ENCODE peak calls at places on chromosomes 12 and 14, in eight cellular contexts. One of them, this sample, is unnamed.

GRCh38 chr14:75274899-75275569 is 3.6 kb upstream of the FOS start:
- DNase-seq in HCT116: no peak
- DNase-seq in hepatocyte: no peak
- DNase-seq in OCI-LY7: peak
- DNase-seq in keratinocyte: no peak
- DNase-seq in H9: no peak
- DNase-seq in mammary epithelial cell: no peak
- DNase-seq in PC-3: no peak
- DNase-seq in this sample: no peak

GRCh38 chr14:20455355-20456300 is 602 bp downstream of the APEX1 start:
- DNase-seq in HCT116: no peak
- DNase-seq in hepatocyte: peak
- DNase-seq in OCI-LY7: peak
- DNase-seq in keratinocyte: no peak
- DNase-seq in H9: no peak
- DNase-seq in mammary epithelial cell: peak
- DNase-seq in PC-3: peak
- DNase-seq in this sample: peak

GRCh38 chr12:65765436-65765813 is 58.9 kb upstream of the HMGA2 start:
- DNase-seq in HCT116: peak
- DNase-seq in hepatocyte: no peak
- DNase-seq in OCI-LY7: no peak
- DNase-seq in keratinocyte: peak
- DNase-seq in H9: no peak
- DNase-seq in mammary epithelial cell: peak
- DNase-seq in PC-3: peak
- DNase-seq in this sample: peak

GRCh38 chr12:98478606-98479005 is 36.8 kb upstream of the TMPO start:
- DNase-seq in HCT116: no peak
- DNase-seq in hepatocyte: no peak
- DNase-seq in OCI-LY7: no peak
- DNase-seq in keratinocyte: no peak
- DNase-seq in H9: no peak
- DNase-seq in mammary epithelial cell: peak
- DNase-seq in PC-3: no peak
- DNase-seq in this sample: no peak

GRCh38 chr14:31441273-31442110 is 15.8 kb downstream of the DTD2 start:
- DNase-seq in HCT116: no peak
- DNase-seq in hepatocyte: no peak
- DNase-seq in OCI-LY7: no peak
- DNase-seq in keratinocyte: no peak
- DNase-seq in H9: no peak
- DNase-seq in mammary epithelial cell: no peak
- DNase-seq in PC-3: peak
- DNase-seq in this sample: peak

GRCh38 chr14:72451081-72451972 is 442.6 kb downstream of the DPF3 start:
- DNase-seq in HCT116: no peak
- DNase-seq in hepatocyte: no peak
- DNase-seq in OCI-LY7: no peak
- DNase-seq in keratinocyte: no peak
- DNase-seq in H9: no peak
- DNase-seq in mammary epithelial cell: no peak
- DNase-seq in PC-3: no peak
- DNase-seq in this sample: peak

GRCh38 chr14:74543771-74544170 is 50.2 kb downstream of the ISCA2 start:
- DNase-seq in HCT116: no peak
- DNase-seq in hepatocyte: no peak
- DNase-seq in OCI-LY7: no peak
- DNase-seq in keratinocyte: no peak
- DNase-seq in H9: no peak
- DNase-seq in mammary epithelial cell: no peak
- DNase-seq in PC-3: no peak
- DNase-seq in this sample: no peak

GRCh38 chr14:35362911-35363374 is 41.6 kb downstream of the NFKBIA start:
- DNase-seq in HCT116: no peak
- DNase-seq in hepatocyte: no peak
- DNase-seq in OCI-LY7: no peak
- DNase-seq in keratinocyte: no peak
- DNase-seq in H9: no peak
- DNase-seq in mammary epithelial cell: no peak
- DNase-seq in PC-3: no peak
- DNase-seq in this sample: peak

GRCh38 chr14:91831337-91831736 is 36.0 kb downstream of the TC2N start:
- DNase-seq in HCT116: no peak
- DNase-seq in hepatocyte: no peak
- DNase-seq in OCI-LY7: no peak
- DNase-seq in keratinocyte: no peak
- DNase-seq in H9: no peak
- DNase-seq in mammary epithelial cell: no peak
- DNase-seq in PC-3: no peak
- DNase-seq in this sample: no peak

GRCh38 chr14:61563162-61563511 is 132.2 kb upstream of the HIF1A start:
- DNase-seq in HCT116: no peak
- DNase-seq in hepatocyte: no peak
- DNase-seq in OCI-LY7: no peak
- DNase-seq in keratinocyte: no peak
- DNase-seq in H9: no peak
- DNase-seq in mammary epithelial cell: no peak
- DNase-seq in PC-3: no peak
- DNase-seq in this sample: no peak

GRCh38 chr14:95320076-95320895 is 578 bp upstream of the CLMN start:
- DNase-seq in HCT116: no peak
- DNase-seq in hepatocyte: no peak
- DNase-seq in OCI-LY7: peak
- DNase-seq in keratinocyte: no peak
- DNase-seq in H9: peak
- DNase-seq in mammary epithelial cell: no peak
- DNase-seq in PC-3: no peak
- DNase-seq in this sample: no peak

GRCh38 chr12:126139355-126139754 is 1074.1 kb downstream of the AACS start:
- DNase-seq in HCT116: no peak
- DNase-seq in hepatocyte: no peak
- DNase-seq in OCI-LY7: no peak
- DNase-seq in keratinocyte: no peak
- DNase-seq in H9: no peak
- DNase-seq in mammary epithelial cell: no peak
- DNase-seq in PC-3: no peak
- DNase-seq in this sample: no peak

GRCh38 chr12:46921754-46922113 is 95.9 kb upstream of the SLC38A4 start:
- DNase-seq in HCT116: no peak
- DNase-seq in hepatocyte: peak
- DNase-seq in OCI-LY7: no peak
- DNase-seq in keratinocyte: no peak
- DNase-seq in H9: no peak
- DNase-seq in mammary epithelial cell: no peak
- DNase-seq in PC-3: peak
- DNase-seq in this sample: peak

GRCh38 chr14:105075364-105076295 is 10.4 kb upstream of the GPR132 start:
- DNase-seq in HCT116: no peak
- DNase-seq in hepatocyte: peak
- DNase-seq in OCI-LY7: no peak
- DNase-seq in keratinocyte: no peak
- DNase-seq in H9: peak
- DNase-seq in mammary epithelial cell: no peak
- DNase-seq in PC-3: no peak
- DNase-seq in this sample: no peak

GRCh38 chr12:47021298-47021697 is 58.1 kb upstream of the PCED1B start:
- DNase-seq in HCT116: peak
- DNase-seq in hepatocyte: peak
- DNase-seq in OCI-LY7: peak
- DNase-seq in keratinocyte: no peak
- DNase-seq in H9: no peak
- DNase-seq in mammary epithelial cell: peak
- DNase-seq in PC-3: peak
- DNase-seq in this sample: peak

GRCh38 chr12:31008241-31008711 is 65.4 kb upstream of the DDX11 start:
- DNase-seq in HCT116: no peak
- DNase-seq in hepatocyte: no peak
- DNase-seq in OCI-LY7: no peak
- DNase-seq in keratinocyte: no peak
- DNase-seq in H9: no peak
- DNase-seq in mammary epithelial cell: no peak
- DNase-seq in PC-3: no peak
- DNase-seq in this sample: no peak

GRCh38 chr12:55051197-55051920 is 31.6 kb downstream of the NEUROD4 start:
- DNase-seq in HCT116: no peak
- DNase-seq in hepatocyte: no peak
- DNase-seq in OCI-LY7: no peak
- DNase-seq in keratinocyte: no peak
- DNase-seq in H9: peak
- DNase-seq in mammary epithelial cell: no peak
- DNase-seq in PC-3: no peak
- DNase-seq in this sample: no peak

GRCh38 chr12:19695244-19696098 is 256.2 kb downstream of the AEBP2 start:
- DNase-seq in HCT116: no peak
- DNase-seq in hepatocyte: no peak
- DNase-seq in OCI-LY7: no peak
- DNase-seq in keratinocyte: no peak
- DNase-seq in H9: no peak
- DNase-seq in mammary epithelial cell: no peak
- DNase-seq in PC-3: no peak
- DNase-seq in this sample: peak

GRCh38 chr14:71833476-71833875 is 98.8 kb upstream of the RGS6 start:
- DNase-seq in HCT116: no peak
- DNase-seq in hepatocyte: no peak
- DNase-seq in OCI-LY7: no peak
- DNase-seq in keratinocyte: no peak
- DNase-seq in H9: no peak
- DNase-seq in mammary epithelial cell: peak
- DNase-seq in PC-3: no peak
- DNase-seq in this sample: no peak

GRCh38 chr12:52847335-52848102 is 1.3 kb downstream of the KRT78 start:
- DNase-seq in HCT116: no peak
- DNase-seq in hepatocyte: no peak
- DNase-seq in OCI-LY7: no peak
- DNase-seq in keratinocyte: no peak
- DNase-seq in H9: peak
- DNase-seq in mammary epithelial cell: peak
- DNase-seq in PC-3: peak
- DNase-seq in this sample: peak
- TF ChIP-seq CTCF in HCT116: no peak
- TF ChIP-seq CTCF in hepatocyte: no peak
- TF ChIP-seq CTCF in OCI-LY7: no peak
- TF ChIP-seq CTCF in keratinocyte: no peak
- TF ChIP-seq CTCF in H9: no peak
- TF ChIP-seq CTCF in mammary epithelial cell: no peak
- TF ChIP-seq CTCF in PC-3: no peak
- TF ChIP-seq CTCF in this sample: no peak

DNA sequence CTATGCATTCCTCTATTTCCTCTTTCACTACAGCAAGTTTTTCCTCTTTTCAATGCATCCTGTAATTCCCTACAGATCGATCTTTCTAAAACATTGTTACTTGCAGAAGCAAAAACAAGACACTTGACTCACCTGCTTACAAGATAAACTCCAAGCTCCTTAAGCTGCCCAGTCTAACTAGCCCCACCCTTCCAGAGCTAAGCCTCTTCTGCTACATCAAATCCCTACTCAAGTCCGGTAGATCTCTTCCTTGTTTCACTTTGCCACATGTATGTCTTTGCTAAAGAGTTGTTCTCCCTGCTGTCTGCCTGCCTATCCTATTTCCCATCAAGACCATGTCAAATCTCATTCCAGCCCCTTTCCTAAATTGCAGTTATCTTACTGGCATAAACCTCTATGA is 724.8 kb downstream of the C12orf50 start:
- DNase-seq in HCT116: no peak
- DNase-seq in hepatocyte: no peak
- DNase-seq in OCI-LY7: no peak
- DNase-seq in keratinocyte: no peak
- DNase-seq in H9: no peak
- DNase-seq in mammary epithelial cell: no peak
- DNase-seq in PC-3: no peak
- DNase-seq in this sample: no peak
- H3K27ac ChIP-seq in HCT116: no peak
- H3K27ac ChIP-seq in hepatocyte: no peak
- H3K27ac ChIP-seq in OCI-LY7: no peak
- H3K27ac ChIP-seq in keratinocyte: no peak
- H3K27ac ChIP-seq in H9: no peak
- H3K27ac ChIP-seq in mammary epithelial cell: no peak
- H3K27ac ChIP-seq in PC-3: no peak
- H3K27ac ChIP-seq in this sample: no peak

GRCh38 chr12:53737951-53738833 is 10.9 kb upstream of the CALCOCO1 start:
- DNase-seq in HCT116: no peak
- DNase-seq in hepatocyte: peak
- DNase-seq in OCI-LY7: no peak
- DNase-seq in keratinocyte: no peak
- DNase-seq in H9: peak
- DNase-seq in mammary epithelial cell: no peak
- DNase-seq in PC-3: no peak
- DNase-seq in this sample: no peak

GRCh38 chr12:53739285-53740129 is 12.3 kb upstream of the CALCOCO1 start:
- DNase-seq in HCT116: no peak
- DNase-seq in hepatocyte: no peak
- DNase-seq in OCI-LY7: no peak
- DNase-seq in keratinocyte: no peak
- DNase-seq in H9: no peak
- DNase-seq in mammary epithelial cell: no peak
- DNase-seq in PC-3: no peak
- DNase-seq in this sample: no peak

GRCh38 chr12:53737494-53737808 is 10.2 kb upstream of the CALCOCO1 start:
- DNase-seq in HCT116: no peak
- DNase-seq in hepatocyte: no peak
- DNase-seq in OCI-LY7: no peak
- DNase-seq in keratinocyte: no peak
- DNase-seq in H9: no peak
- DNase-seq in mammary epithelial cell: no peak
- DNase-seq in PC-3: no peak
- DNase-seq in this sample: no peak

GRCh38 chr12:53740130-53740491 is 11.7 kb downstream of the CISTR start:
- DNase-seq in HCT116: no peak
- DNase-seq in hepatocyte: no peak
- DNase-seq in OCI-LY7: peak
- DNase-seq in keratinocyte: no peak
- DNase-seq in H9: no peak
- DNase-seq in mammary epithelial cell: no peak
- DNase-seq in PC-3: no peak
- DNase-seq in this sample: no peak

GRCh38 chr12:53738834-53739284 is 11.6 kb upstream of the CALCOCO1 start:
- DNase-seq in HCT116: no peak
- DNase-seq in hepatocyte: no peak
- DNase-seq in OCI-LY7: no peak
- DNase-seq in keratinocyte: no peak
- DNase-seq in H9: peak
- DNase-seq in mammary epithelial cell: no peak
- DNase-seq in PC-3: no peak
- DNase-seq in this sample: no peak
- H2AFZ ChIP-seq in HCT116: peak
- H2AFZ ChIP-seq in hepatocyte: peak
- H2AFZ ChIP-seq in OCI-LY7: no peak
- H2AFZ ChIP-seq in keratinocyte: peak
- H2AFZ ChIP-seq in H9: no peak
- H2AFZ ChIP-seq in mammary epithelial cell: no peak
- H2AFZ ChIP-seq in PC-3: no peak
- H2AFZ ChIP-seq in this sample: no peak

DNA sequence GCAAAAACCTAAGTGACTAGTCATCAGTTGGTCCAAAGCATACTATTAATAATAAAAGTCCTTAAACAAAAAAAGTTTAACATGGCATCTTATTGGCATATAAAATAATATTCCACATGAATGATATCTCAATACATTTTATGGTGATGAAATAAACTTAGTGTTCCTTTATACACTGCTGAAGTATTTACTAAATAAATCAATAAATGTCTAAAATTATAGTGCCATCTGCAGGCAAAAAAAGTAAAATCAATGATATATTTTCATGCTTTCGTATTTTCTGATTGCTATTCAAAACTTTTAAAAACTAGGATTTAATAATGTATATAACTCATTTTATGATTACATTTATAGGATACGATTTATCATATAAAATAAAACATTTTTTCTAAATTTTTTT is 30.5 kb downstream of the PUS7L start:
- DNase-seq in HCT116: no peak
- DNase-seq in hepatocyte: no peak
- DNase-seq in OCI-LY7: no peak
- DNase-seq in keratinocyte: no peak
- DNase-seq in H9: no peak
- DNase-seq in mammary epithelial cell: no peak
- DNase-seq in PC-3: peak
- DNase-seq in this sample: no peak
- TF ChIP-seq CTCF in HCT116: peak
- TF ChIP-seq CTCF in hepatocyte: peak
- TF ChIP-seq CTCF in OCI-LY7: peak
- TF ChIP-seq CTCF in keratinocyte: no peak
- TF ChIP-seq CTCF in H9: peak
- TF ChIP-seq CTCF in mammary epithelial cell: peak
- TF ChIP-seq CTCF in PC-3: peak
- TF ChIP-seq CTCF in this sample: peak

This sample was measured in astrocyte.